ENCODE peak calls at places on chromosomes 5 and 9, in six cellular contexts. W is adrenal gland; K is CD8-positive, alpha-beta T cell; O is tibial artery; Y is PC-3; M is left ventricle myocardium inferior. D is an unnamed sample.
A peak's percentile ranks its signal among the peaks of the same experiment; 100 is the strongest.

GRCh38 chr5:62143268-62144229 is 162.5 kb upstream of the KIF2A start:
- DNase-seq in W (no peak), K (no peak), O (no peak), Y (peak; percentile 54), M (no peak), D (no peak)

GRCh38 chr5:39399135-39400036 is 25.4 kb downstream of the DAB2 start:
- DNase-seq in W (no peak), K (no peak), O (no peak), Y (peak; percentile 98), M (no peak), D (no peak)

GRCh38 chr5:149406979-149407306 is 27.9 kb upstream of the IL17B start:
- DNase-seq in W (no peak), K (no peak), O (no peak), Y (no peak), M (no peak), D (no peak)

GRCh38 chr5:73793911-73794310 is 167.9 kb downstream of the ARHGEF28 start:
- DNase-seq in W (no peak), K (no peak), O (no peak), Y (peak; percentile 56), M (no peak), D (no peak)

GRCh38 chr5:150321784-150322183 is 19.1 kb upstream of the ARSI start:
- DNase-seq in W (no peak), K (no peak), O (no peak), Y (no peak), M (no peak), D (no peak)

GRCh38 chr9:137025120-137025966 is 2.7 kb downstream of the ABCA2 start:
- DNase-seq in W (peak; percentile 91), K (no peak), O (no peak), Y (no peak), M (no peak), D (no peak)

GRCh38 chr9:38035873-38036272 is 33.2 kb downstream of the SHB start:
- DNase-seq in W (no peak), K (no peak), O (no peak), Y (peak; percentile 72), M (no peak), D (no peak)

GRCh38 chr9:88998911-88999310 is 7.6 kb downstream of the S1PR3 start:
- DNase-seq in W (peak; percentile 96), K (no peak), O (peak; percentile 97), Y (no peak), M (peak; percentile 66), D (peak; percentile 68)

GRCh38 chr9:122056484-122056883 is 36.6 kb downstream of the TTLL11 start:
- DNase-seq in W (no peak), K (no peak), O (no peak), Y (peak; percentile 27), M (no peak), D (no peak)

GRCh38 chr5:152405145-152405544 is at the start of gene NMUR2:
- DNase-seq in W (peak; percentile 51), K (no peak), O (no peak), Y (no peak), M (peak; percentile 14), D (no peak)

GRCh38 chr5:16884595-16884994 is 51.5 kb downstream of the MYO10 start:
- DNase-seq in W (no peak), K (no peak), O (no peak), Y (peak; percentile 96), M (no peak), D (no peak)

GRCh38 chr5:39521098-39521860 is 96.5 kb upstream of the DAB2 start:
- DNase-seq in W (no peak), K (no peak), O (no peak), Y (no peak), M (no peak), D (no peak)

GRCh38 chr5:13745508-13745907 is 199.0 kb downstream of the DNAH5 start:
- DNase-seq in W (no peak), K (no peak), O (no peak), Y (peak; percentile 95), M (no peak), D (no peak)

GRCh38 chr9:91211919-91212318 is 149.8 kb downstream of the AUH start:
- DNase-seq in W (no peak), K (no peak), O (no peak), Y (no peak), M (no peak), D (no peak)

GRCh38 chr9:137688261-137688660 is 69.5 kb downstream of the EHMT1 start:
- DNase-seq in W (no peak), K (no peak), O (peak; percentile 16), Y (no peak), M (no peak), D (no peak)

GRCh38 chr9:120230227-120230626 is 349.7 kb downstream of the CDK5RAP2 start:
- DNase-seq in W (no peak), K (no peak), O (no peak), Y (no peak), M (no peak), D (no peak)

GRCh38 chr5:158056426-158056825 is 197.5 kb upstream of the CLINT1 start:
- DNase-seq in W (no peak), K (no peak), O (no peak), Y (peak; percentile 54), M (no peak), D (no peak)

GRCh38 chr9:27573699-27574265 is 501 bp upstream of the C9orf72 start:
- DNase-seq in W (peak; percentile 100), K (peak; percentile 96), O (peak; percentile 99), Y (peak; percentile 97), M (peak; percentile 92), D (peak; percentile 93)

GRCh38 chr5:107563957-107564544 is 106.7 kb downstream of the EFNA5 start:
- DNase-seq in W (no peak), K (no peak), O (no peak), Y (no peak), M (no peak), D (no peak)
- H3K4me1 ChIP-seq in W (no peaks in the 10 kb centered on the region), K (no peaks in the 10 kb centered on the region), O (peaks cover 11% of the 10 kb centered on the region), Y (no peaks in the 10 kb centered on the region), M (peaks cover 34% of the 10 kb centered on the region), D (no peaks in the 10 kb centered on the region)

GRCh38 chr5:92678576-92679105 is 902.4 kb downstream of the NR2F1-AS1 start:
- DNase-seq in W (no peak), K (no peak), O (no peak), Y (peak; percentile 49), M (no peak), D (no peak)
- TF ChIP-seq CTCF in W (no peak), K (no peak), O (no peak), Y (peak; percentile 63), M (peak; percentile 30), D (no peak)

DNA sequence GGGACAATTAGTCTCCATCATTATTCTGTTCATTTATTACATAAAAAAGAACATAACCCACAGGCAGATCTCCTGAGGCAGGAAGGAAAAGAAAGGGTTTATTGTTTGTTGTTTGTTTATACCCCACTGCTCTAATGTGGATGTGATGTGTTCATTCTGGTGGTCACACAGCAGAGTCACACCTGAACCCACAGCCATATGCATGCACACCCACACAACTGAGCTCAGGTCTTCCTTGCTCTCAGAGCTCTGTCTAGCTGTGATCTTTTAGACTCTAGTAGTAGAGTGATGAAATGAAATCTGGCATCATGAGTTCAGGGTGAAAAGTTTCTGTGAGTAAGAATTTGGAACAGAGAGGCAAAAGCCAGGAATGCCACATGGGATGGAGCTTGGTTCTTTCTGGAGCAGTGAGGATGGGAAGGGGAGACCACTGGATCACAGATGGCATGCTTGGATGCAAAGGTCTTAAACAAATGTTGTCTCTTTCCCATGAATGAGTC is 227.0 kb downstream of the PAPPA start:
- DNase-seq in W (no peak), K (no peak), O (no peak), Y (no peak), M (no peak), D (no peak)
- H3K4me1 ChIP-seq in W (no peaks in the 10 kb centered on the region), K (no peaks in the 10 kb centered on the region), O (peaks cover 4% of the 10 kb centered on the region), Y (peaks cover 14% of the 10 kb centered on the region), M (peaks cover 4% of the 10 kb centered on the region), D (no peaks in the 10 kb centered on the region)

DNA sequence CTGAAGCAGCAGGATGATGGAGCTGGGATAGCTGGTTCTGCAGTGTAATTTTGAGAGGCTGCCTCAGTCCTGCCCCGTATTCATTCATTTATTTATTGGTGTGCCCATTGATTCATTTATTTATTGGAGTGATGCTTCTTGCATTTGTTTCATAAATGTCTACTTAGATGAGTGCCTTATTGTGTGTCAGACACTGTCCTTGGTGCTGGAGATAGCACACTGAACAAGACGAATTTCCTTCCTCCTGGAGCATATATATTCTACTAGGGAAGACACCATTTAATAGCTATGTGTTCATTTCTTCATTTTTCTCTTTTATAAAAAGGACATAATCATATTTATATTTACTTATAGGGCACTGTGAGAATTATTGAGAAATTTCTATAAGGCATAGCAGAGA is 433.8 kb upstream of the ZNF608 start:
- DNase-seq in W (no peak), K (no peak), O (no peak), Y (peak; percentile 11), M (no peak), D (no peak)
- TF ChIP-seq CTCF in W (no peak), K (no peak), O (no peak), Y (no peak), M (no peak), D (no peak)

DNA sequence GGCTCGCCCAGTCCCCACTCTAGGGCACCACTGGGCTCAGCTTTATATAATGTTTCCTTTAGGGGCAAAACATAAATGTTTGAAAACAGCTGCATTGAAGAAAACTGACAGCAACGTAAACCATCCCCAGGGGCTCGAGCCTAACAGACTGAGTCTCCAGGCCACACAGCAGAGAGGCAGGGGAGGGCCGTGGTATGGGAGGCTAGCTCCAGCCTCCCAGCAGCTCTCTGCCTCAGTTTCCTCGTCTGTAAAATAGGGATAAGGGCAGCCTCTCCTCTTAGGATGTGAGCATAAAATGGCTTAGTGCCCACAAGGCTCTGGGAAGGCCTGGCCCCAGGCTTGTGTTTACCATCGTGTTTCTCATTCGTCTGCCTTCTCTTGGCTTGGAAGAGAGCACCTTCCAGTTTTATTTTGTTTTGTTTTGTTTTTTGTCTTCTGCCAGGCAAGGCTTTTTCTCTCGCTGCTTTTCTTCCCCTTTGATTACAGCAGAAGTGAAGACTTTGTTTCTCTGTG is 2.7 kb downstream of the ANKRD33B start:
- DNase-seq in W (no peak), K (no peak), O (no peak), Y (no peak), M (no peak), D (no peak)
- H3K4me1 ChIP-seq in W (peaks cover 22% of the 10 kb centered on the region), K (peaks cover 16% of the 10 kb centered on the region), O (peaks cover 20% of the 10 kb centered on the region), Y (peaks cover 29% of the 10 kb centered on the region), M (peaks cover 53% of the 10 kb centered on the region), D (no peaks in the 10 kb centered on the region)

DNA sequence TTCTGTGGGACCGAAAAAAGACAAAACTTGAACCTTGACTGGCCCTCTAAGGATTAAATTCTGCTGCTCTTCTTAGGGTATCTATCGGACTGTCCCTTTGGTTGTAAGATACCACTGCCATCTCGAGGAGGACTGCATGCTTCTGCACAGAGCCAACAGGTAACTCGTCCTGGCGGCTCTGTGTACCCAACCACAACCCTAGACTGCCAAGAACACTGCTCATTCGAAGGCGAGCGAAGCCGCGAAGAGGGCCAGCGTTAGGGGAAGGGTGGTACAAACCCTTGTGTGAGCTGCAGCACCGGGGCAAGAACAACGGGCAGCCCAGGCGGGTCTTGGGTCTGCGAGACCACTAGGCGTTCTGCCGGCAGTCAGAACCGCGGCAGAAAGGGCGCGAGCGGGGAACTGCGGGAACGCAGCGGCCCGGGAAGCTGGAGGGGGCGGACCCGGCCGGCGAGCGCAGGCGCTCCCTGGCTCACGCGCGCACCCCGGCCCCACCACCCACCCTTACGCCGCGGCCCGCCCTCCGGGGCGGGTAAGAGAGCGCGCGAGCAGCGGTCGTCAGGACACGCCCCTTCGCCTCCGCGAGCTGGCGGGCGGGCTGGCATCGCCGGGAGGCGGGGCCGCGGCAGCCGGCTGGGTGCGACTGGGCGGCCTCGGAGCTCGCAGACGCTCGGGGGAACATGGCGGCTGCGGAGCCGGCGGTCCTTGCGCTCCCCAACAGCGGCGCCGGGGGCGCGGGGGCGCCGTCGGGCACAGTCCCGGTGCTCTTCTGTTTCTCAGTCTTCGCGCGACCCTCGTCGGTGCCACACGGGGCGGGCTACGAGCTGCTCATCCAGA is at the start of gene ISOC1:
- DNase-seq in W (peak; percentile 91), K (peak; percentile 90), O (peak; percentile 92), Y (peak; percentile 95), M (peak; percentile 93), D (peak; percentile 91)
- TF ChIP-seq CTCF in W (no peak), K (peak; percentile 41), O (no peak), Y (peak; percentile 27), M (no peak), D (no peak)

GRCh38 chr9:69173497-69173890 is 583 bp upstream of the TJP2 start:
- DNase-seq in W (peak; percentile 78), K (no peak), O (no peak), Y (no peak), M (no peak), D (peak; percentile 66)
- H3K4me1 ChIP-seq in W (peaks cover 28% of the 10 kb centered on the region), K (peaks cover 15% of the 10 kb centered on the region), O (peaks cover 10% of the 10 kb centered on the region), Y (peaks cover 91% of the 10 kb centered on the region), M (peaks cover 82% of the 10 kb centered on the region), D (no peaks in the 10 kb centered on the region)